ENCODE peak calls at places on chromosomes 16 and 17, in four cellular contexts. Q is RPMI7951, X is endothelial cell of umbilical vein, F is cardiac muscle cell. Y is an unnamed sample.

GRCh38 chr16:66728117-66728787 is 23.2 kb downstream of the DYNC1LI2 start:
- DNase-seq in Q (peak), X (peak), F (peak), Y (peak)

GRCh38 chr16:20868890-20869289 is 31.3 kb downstream of the DCUN1D3 start:
- DNase-seq in Q (peak), X (peak), F (peak), Y (peak)

GRCh38 chr17:79862259-79862658 is 23.0 kb upstream of the CBX4 start:
- DNase-seq in Q (no peak), X (no peak), F (no peak), Y (no peak)

GRCh38 chr17:59154721-59155438 is at the start of gene SKA2:
- DNase-seq in Q (no peak), X (no peak), F (no peak), Y (no peak)

GRCh38 chr16:576823-577201 is 7.0 kb downstream of the PIGQ start:
- DNase-seq in Q (no peak), X (no peak), F (no peak), Y (no peak)

GRCh38 chr16:11138769-11139623 is 117.0 kb downstream of the SOCS1 start:
- DNase-seq in Q (peak), X (no peak), F (no peak), Y (no peak)

GRCh38 chr16:4273858-4274291 is 1.1 kb upstream of the TFAP4 start:
- DNase-seq in Q (peak), X (peak), F (peak), Y (peak)

GRCh38 chr17:77266213-77266612 is 125.4 kb downstream of the SEC14L1 start:
- DNase-seq in Q (no peak), X (no peak), F (no peak), Y (no peak)

GRCh38 chr17:51722994-51723393 is 435.5 kb downstream of the CA10 start:
- DNase-seq in Q (no peak), X (no peak), F (no peak), Y (no peak)

GRCh38 chr17:40471856-40472732 is 28.8 kb downstream of the IGFBP4 start:
- DNase-seq in Q (no peak), X (no peak), F (no peak), Y (no peak)

GRCh38 chr16:8639694-8640093 is 18.2 kb downstream of the METTL22 start:
- DNase-seq in Q (no peak), X (no peak), F (no peak), Y (no peak)

GRCh38 chr17:6413073-6413472 is 21.8 kb downstream of the AIPL1 start:
- DNase-seq in Q (peak), X (peak), F (peak), Y (peak)

GRCh38 chr16:49592507-49593422 is 219.2 kb downstream of the C16orf78 start:
- DNase-seq in Q (peak), X (peak), F (peak), Y (peak)

GRCh38 chr16:72501739-72502653 is 330.0 kb upstream of the PMFBP1 start:
- DNase-seq in Q (peak), X (peak), F (peak), Y (peak)

Y was measured in dermis microvascular lymphatic vessel endothelial cell.